ENCODE peak calls at places on chromosome 2, in five cellular contexts. R is heart left ventricle, C is sigmoid colon, A is gastrocnemius medialis, P is endothelial cell of umbilical vein. W is an unnamed sample. For H3K27me3, the result is how much of the 10 kb centered on the place peaks cover.

GRCh38 chr2:128270306-128271185 is 48.1 kb downstream of the HS6ST1 start:
- DNase-seq in R (no peak), C (peak), A (no peak), P (no peak), W (peak)

GRCh38 chr2:183010112-183010511 is 28.1 kb downstream of the NCKAP1 start:
- DNase-seq in R (peak), C (no peak), A (peak), P (peak), W (no peak)

GRCh38 chr2:141911485-141912066 is 219.2 kb downstream of the LRP1B start:
- DNase-seq in R (no peak), C (no peak), A (no peak), P (peak), W (no peak)

GRCh38 chr2:233449921-233450853 is 95.9 kb downstream of the DGKD start:
- DNase-seq in R (no peak), C (peak), A (peak), P (no peak), W (peak)

GRCh38 chr2:31341351-31341750 is 73.2 kb downstream of the XDH start:
- DNase-seq in R (no peak), C (no peak), A (no peak), P (no peak), W (no peak)

GRCh38 chr2:43882312-43882711 is 43.5 kb downstream of the ABCG8 start:
- DNase-seq in R (no peak), C (no peak), A (no peak), P (no peak), W (no peak)

GRCh38 chr2:166613226-166613625 is 119.2 kb upstream of the SCN7A start:
- DNase-seq in R (no peak), C (no peak), A (no peak), P (no peak), W (no peak)

GRCh38 chr2:43676322-43677050 is at the start of gene C1GALT1C1L:
- DNase-seq in R (peak), C (peak), A (peak), P (peak), W (no peak)

GRCh38 chr2:121596221-121597080 is 52.8 kb downstream of the CLASP1 start:
- DNase-seq in R (peak), C (no peak), A (no peak), P (peak), W (peak)

GRCh38 chr2:78839259-78839658 is 186.2 kb upstream of the REG3G start:
- DNase-seq in R (no peak), C (no peak), A (no peak), P (no peak), W (no peak)

GRCh38 chr2:64391940-64392339 is 62.0 kb upstream of the LGALSL start:
- DNase-seq in R (no peak), C (no peak), A (no peak), P (no peak), W (no peak)

GRCh38 chr2:44655401-44655864 is 286.1 kb upstream of the SIX3 start:
- DNase-seq in R (no peak), C (no peak), A (no peak), P (no peak), W (no peak)

GRCh38 chr2:106065983-106066826 is 127.9 kb downstream of the UXS1 start:
- DNase-seq in R (no peak), C (no peak), A (peak), P (no peak), W (no peak)

GRCh38 chr2:2843969-2844548 is 513.0 kb upstream of the MYT1L start:
- DNase-seq in R (no peak), C (no peak), A (no peak), P (no peak), W (peak)

GRCh38 chr2:130374587-130375290 is 18.9 kb downstream of the PTPN18 start:
- DNase-seq in R (no peak), C (peak), A (no peak), P (no peak), W (no peak)

GRCh38 chr2:108554530-108554929 is 20.3 kb downstream of the LIMS1 start:
- DNase-seq in R (peak), C (no peak), A (peak), P (no peak), W (no peak)

GRCh38 chr2:1749750-1750149 is 5.4 kb upstream of the PXDN start:
- DNase-seq in R (no peak), C (no peak), A (no peak), P (no peak), W (peak)

GRCh38 chr2:31260870-31261269 is 26.9 kb downstream of the EHD3 start:
- DNase-seq in R (no peak), C (no peak), A (no peak), P (no peak), W (no peak)

GRCh38 chr2:169046440-169047151 is 15.5 kb upstream of the ABCB11 start:
- DNase-seq in R (no peak), C (no peak), A (no peak), P (no peak), W (no peak)

GRCh38 chr2:44550571-44550970 is 188.8 kb downstream of the CAMKMT start:
- DNase-seq in R (no peak), C (no peak), A (no peak), P (peak), W (no peak)

GRCh38 chr2:203484266-203485112 is 50.6 kb downstream of the RAPH1 start:
- DNase-seq in R (peak), C (no peak), A (peak), P (peak), W (no peak)

GRCh38 chr2:218985021-218985324 is at the start of gene FEV:
- DNase-seq in R (no peak), C (peak), A (no peak), P (no peak), W (no peak)

GRCh38 chr2:174797792-174798276 is 33.6 kb upstream of the CHRNA1 start:
- DNase-seq in R (no peak), C (no peak), A (no peak), P (peak), W (no peak)

GRCh38 chr2:15949126-15949525 is 8.8 kb downstream of the MYCN start:
- DNase-seq in R (no peak), C (no peak), A (no peak), P (no peak), W (no peak)

GRCh38 chr2:8247905-8248622 is 433.8 kb upstream of the ID2 start:
- DNase-seq in R (no peak), C (no peak), A (peak), P (no peak), W (no peak)

GRCh38 chr2:171655584-171655983 is 31.7 kb upstream of the DYNC1I2 start:
- DNase-seq in R (no peak), C (no peak), A (no peak), P (no peak), W (no peak)

GRCh38 chr2:189208254-189208653 is 28.7 kb upstream of the COL5A2 start:
- DNase-seq in R (no peak), C (no peak), A (no peak), P (peak), W (no peak)

GRCh38 chr2:125169022-125169763 is 1144.1 kb downstream of the CNTNAP5 start:
- DNase-seq in R (no peak), C (no peak), A (no peak), P (no peak), W (no peak)

GRCh38 chr2:47227532-47228166 is 72.5 kb upstream of the STPG4 start:
- DNase-seq in R (no peak), C (no peak), A (no peak), P (no peak), W (no peak)

GRCh38 chr2:234500394-234501006 is 3.6 kb upstream of the ARL4C start:
- DNase-seq in R (peak), C (no peak), A (no peak), P (peak), W (peak)

GRCh38 chr2:38722271-38723115 is 28.7 kb downstream of the SRSF7 start:
- DNase-seq in R (no peak), C (no peak), A (peak), P (no peak), W (no peak)

GRCh38 chr2:189254268-189254883 is 74.8 kb upstream of the COL5A2 start:
- DNase-seq in R (peak), C (peak), A (peak), P (no peak), W (no peak)

GRCh38 chr2:77469086-77469485 is 53.1 kb downstream of the LRRTM4 start:
- DNase-seq in R (no peak), C (no peak), A (no peak), P (no peak), W (no peak)

GRCh38 chr2:20217041-20217970 is 7.6 kb downstream of the SDC1 start:
- DNase-seq in R (no peak), C (no peak), A (no peak), P (no peak), W (peak)

GRCh38 chr2:86017901-86018896 is 87.5 kb downstream of the POLR1A start:
- DNase-seq in R (no peak), C (peak), A (peak), P (peak), W (peak)

GRCh38 chr2:219812672-219813071 is 185.2 kb downstream of the SLC4A3 start:
- DNase-seq in R (no peak), C (no peak), A (no peak), P (no peak), W (no peak)

GRCh38 chr2:96116424-96116878 is at the start of gene ADRA2B:
- DNase-seq in R (peak), C (peak), A (no peak), P (peak), W (peak)

GRCh38 chr2:45918816-45919655 is 267.6 kb downstream of the PRKCE start:
- DNase-seq in R (no peak), C (no peak), A (no peak), P (peak), W (no peak)
- H3K27me3 ChIP-seq in R (under half), C (under half), A (under half), P (under half), W (under half)

DNA sequence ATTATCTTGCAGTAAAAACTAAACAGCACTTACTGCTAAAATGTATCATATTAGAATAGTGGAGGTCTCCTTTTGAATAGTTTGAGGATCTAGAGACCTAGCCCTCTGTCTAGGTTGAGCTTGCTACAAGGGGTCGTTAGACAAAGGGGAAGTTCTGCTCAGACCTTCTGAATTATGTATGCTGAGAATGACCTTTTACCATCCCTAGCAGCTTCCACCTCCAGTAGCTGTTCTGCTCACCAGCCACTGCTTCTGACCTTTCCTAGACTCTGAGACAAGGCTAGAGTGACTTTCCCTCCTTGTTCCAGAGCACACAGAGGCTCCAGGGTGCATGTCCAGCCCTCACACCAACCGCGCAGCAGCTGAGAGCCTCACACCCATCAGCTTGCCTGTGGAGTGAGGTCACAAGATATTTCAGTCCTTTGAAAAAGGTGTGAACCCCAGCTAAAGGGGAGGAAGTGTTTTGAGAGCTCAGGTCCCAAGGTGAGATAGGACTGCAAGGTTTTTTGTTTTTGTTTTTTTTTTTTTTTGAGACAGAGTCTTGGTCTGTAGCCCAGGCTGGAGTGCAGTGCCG is 289.3 kb upstream of the TNP1 start:
- DNase-seq in R (no peak), C (no peak), A (no peak), P (no peak), W (no peak)
- TF ChIP-seq POLR2A in R (no peak), C (no peak), A (no peak), P (no peak), W (no peak)

GRCh38 chr2:26178246-26178645 is 5.4 kb downstream of the GAREM2 start:
- DNase-seq in R (no peak), C (no peak), A (no peak), P (no peak), W (no peak)
- H3K27me3 ChIP-seq in R (under half), C (under half), A (under half), P (under half), W (under half)

GRCh38 chr2:239942871-239943311 is 82.3 kb downstream of the NDUFA10 start:
- DNase-seq in R (no peak), C (peak), A (peak), P (no peak), W (peak)
- TF ChIP-seq POLR2A in R (no peak), C (no peak), A (no peak), P (no peak), W (no peak)

DNA sequence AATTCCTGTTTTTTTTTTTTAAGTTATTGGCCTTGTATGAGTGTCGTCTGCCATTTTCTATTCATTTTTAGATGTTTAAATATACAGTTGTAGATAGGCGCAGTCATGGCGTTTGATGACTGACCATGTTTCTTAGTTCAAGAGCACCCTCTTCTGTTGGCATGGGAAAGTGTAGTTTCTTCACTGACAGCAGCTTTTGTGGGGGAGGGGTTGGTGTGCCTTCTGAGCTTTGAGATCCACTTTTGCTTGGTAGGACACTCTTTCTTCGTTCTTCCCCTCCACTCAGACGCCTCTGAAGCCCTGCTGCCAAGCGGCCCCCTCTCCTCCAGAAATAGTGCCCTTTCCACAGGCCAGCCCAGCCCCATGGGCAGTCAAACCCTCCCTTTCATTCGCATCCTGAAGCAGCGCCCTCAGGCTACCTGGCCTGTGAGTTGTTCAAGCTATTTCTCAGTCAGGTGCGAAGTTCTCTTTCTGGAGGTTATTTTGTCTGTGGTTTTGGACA is 492.0 kb downstream of the TNS1 start:
- DNase-seq in R (peak), C (peak), A (peak), P (peak), W (no peak)
- H3K27me3 ChIP-seq in R (under half), C (under half), A (under half), P (under half), W (under half)

GRCh38 chr2:27771548-27772335 is at the start of gene MRPL33:
- DNase-seq in R (peak), C (peak), A (peak), P (peak), W (peak)
- TF ChIP-seq POLR2A in R (no peak), C (peak), A (peak), P (peak), W (no peak)

DNA sequence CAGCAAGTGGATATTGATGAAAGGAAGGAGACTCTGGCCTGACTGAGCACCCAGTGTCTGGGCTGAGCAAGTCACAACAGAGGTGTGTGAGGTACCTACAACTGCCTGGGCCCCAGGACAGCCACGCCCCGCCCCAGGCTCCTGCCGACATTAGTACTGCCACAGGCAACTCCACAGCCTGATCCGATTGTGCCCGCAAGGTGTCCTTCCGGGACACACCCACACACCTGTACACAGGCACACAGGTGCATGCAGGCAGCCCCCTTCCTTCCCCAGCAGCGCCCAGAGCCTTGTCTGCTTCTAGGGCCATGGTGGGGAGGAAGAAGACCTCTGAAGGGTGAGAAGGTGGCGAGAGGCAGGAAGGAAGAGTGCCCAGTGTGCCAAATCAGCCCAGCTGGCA is 83.6 kb downstream of the TNS1 start:
- DNase-seq in R (no peak), C (no peak), A (no peak), P (no peak), W (no peak)
- H3K27me3 ChIP-seq in R (under half), C (under half), A (under half), P (under half), W (under half)

W was measured in spleen.